ENCODE peak calls at places on chromosome 9, in ten cellular contexts. One of them, this sample, is unnamed. For H3K4me1, the result is how much of the 10 kb centered on the place peaks cover.

GRCh38 chr9:130394814-130395470 is 49.8 kb upstream of the ASS1 start:
- DNase-seq in upper lobe of right lung: no peak
- DNase-seq in heart left ventricle: no peak
- DNase-seq in CD8-positive, alpha-beta memory T cell: no peak
- DNase-seq in psoas muscle: no peak
- DNase-seq in endodermal cell: no peak
- DNase-seq in aorta: no peak
- DNase-seq in neural progenitor cell: no peak
- DNase-seq in IMR-90: no peak
- DNase-seq in pancreas: no peak
- DNase-seq in this sample: no peak

GRCh38 chr9:18190671-18191374 is 283.1 kb upstream of the ADAMTSL1 start:
- DNase-seq in upper lobe of right lung: no peak
- DNase-seq in heart left ventricle: no peak
- DNase-seq in CD8-positive, alpha-beta memory T cell: no peak
- DNase-seq in psoas muscle: no peak
- DNase-seq in endodermal cell: no peak
- DNase-seq in aorta: no peak
- DNase-seq in neural progenitor cell: no peak
- DNase-seq in IMR-90: no peak
- DNase-seq in pancreas: no peak
- DNase-seq in this sample: no peak

GRCh38 chr9:137592767-137593166 is 2.5 kb upstream of the ZMYND19 start:
- DNase-seq in upper lobe of right lung: peak
- DNase-seq in heart left ventricle: no peak
- DNase-seq in CD8-positive, alpha-beta memory T cell: no peak
- DNase-seq in psoas muscle: no peak
- DNase-seq in endodermal cell: no peak
- DNase-seq in aorta: no peak
- DNase-seq in neural progenitor cell: no peak
- DNase-seq in IMR-90: no peak
- DNase-seq in pancreas: peak
- DNase-seq in this sample: no peak

GRCh38 chr9:129121483-129121882 is 10.3 kb downstream of the PTPA start:
- DNase-seq in upper lobe of right lung: no peak
- DNase-seq in heart left ventricle: no peak
- DNase-seq in CD8-positive, alpha-beta memory T cell: no peak
- DNase-seq in psoas muscle: peak
- DNase-seq in endodermal cell: no peak
- DNase-seq in aorta: no peak
- DNase-seq in neural progenitor cell: no peak
- DNase-seq in IMR-90: peak
- DNase-seq in pancreas: no peak
- DNase-seq in this sample: no peak

GRCh38 chr9:136623016-136623848 is 39.5 kb upstream of the EGFL7 start:
- DNase-seq in upper lobe of right lung: no peak
- DNase-seq in heart left ventricle: peak
- DNase-seq in CD8-positive, alpha-beta memory T cell: no peak
- DNase-seq in psoas muscle: no peak
- DNase-seq in endodermal cell: no peak
- DNase-seq in aorta: no peak
- DNase-seq in neural progenitor cell: no peak
- DNase-seq in IMR-90: no peak
- DNase-seq in pancreas: no peak
- DNase-seq in this sample: no peak

GRCh38 chr9:77433675-77434445 is 214.3 kb downstream of the GNA14 start:
- DNase-seq in upper lobe of right lung: peak
- DNase-seq in heart left ventricle: peak
- DNase-seq in CD8-positive, alpha-beta memory T cell: peak
- DNase-seq in psoas muscle: peak
- DNase-seq in endodermal cell: peak
- DNase-seq in aorta: peak
- DNase-seq in neural progenitor cell: peak
- DNase-seq in IMR-90: peak
- DNase-seq in pancreas: peak
- DNase-seq in this sample: peak

GRCh38 chr9:13013976-13014375 is 239.2 kb downstream of the LURAP1L start:
- DNase-seq in upper lobe of right lung: no peak
- DNase-seq in heart left ventricle: no peak
- DNase-seq in CD8-positive, alpha-beta memory T cell: no peak
- DNase-seq in psoas muscle: no peak
- DNase-seq in endodermal cell: no peak
- DNase-seq in aorta: no peak
- DNase-seq in neural progenitor cell: no peak
- DNase-seq in IMR-90: peak
- DNase-seq in pancreas: no peak
- DNase-seq in this sample: no peak

GRCh38 chr9:121269030-121269887 is 1.3 kb downstream of the GSN start:
- DNase-seq in upper lobe of right lung: no peak
- DNase-seq in heart left ventricle: no peak
- DNase-seq in CD8-positive, alpha-beta memory T cell: no peak
- DNase-seq in psoas muscle: no peak
- DNase-seq in endodermal cell: peak
- DNase-seq in aorta: peak
- DNase-seq in neural progenitor cell: peak
- DNase-seq in IMR-90: no peak
- DNase-seq in pancreas: no peak
- DNase-seq in this sample: peak

GRCh38 chr9:122418016-122418415 is 47.2 kb downstream of the PTGS1 start:
- DNase-seq in upper lobe of right lung: no peak
- DNase-seq in heart left ventricle: no peak
- DNase-seq in CD8-positive, alpha-beta memory T cell: no peak
- DNase-seq in psoas muscle: no peak
- DNase-seq in endodermal cell: no peak
- DNase-seq in aorta: no peak
- DNase-seq in neural progenitor cell: no peak
- DNase-seq in IMR-90: no peak
- DNase-seq in pancreas: no peak
- DNase-seq in this sample: no peak

GRCh38 chr9:11779971-11780370 is 913.2 kb upstream of the TYRP1 start:
- DNase-seq in upper lobe of right lung: no peak
- DNase-seq in heart left ventricle: no peak
- DNase-seq in CD8-positive, alpha-beta memory T cell: no peak
- DNase-seq in psoas muscle: no peak
- DNase-seq in endodermal cell: no peak
- DNase-seq in aorta: no peak
- DNase-seq in neural progenitor cell: no peak
- DNase-seq in IMR-90: no peak
- DNase-seq in pancreas: no peak
- DNase-seq in this sample: no peak

GRCh38 chr9:130975156-130975555 is 33.8 kb upstream of the LAMC3 start:
- DNase-seq in upper lobe of right lung: no peak
- DNase-seq in heart left ventricle: no peak
- DNase-seq in CD8-positive, alpha-beta memory T cell: no peak
- DNase-seq in psoas muscle: no peak
- DNase-seq in endodermal cell: no peak
- DNase-seq in aorta: no peak
- DNase-seq in neural progenitor cell: no peak
- DNase-seq in IMR-90: no peak
- DNase-seq in pancreas: no peak
- DNase-seq in this sample: no peak

GRCh38 chr9:132487351-132487791 is 77.4 kb downstream of the CFAP77 start:
- DNase-seq in upper lobe of right lung: no peak
- DNase-seq in heart left ventricle: no peak
- DNase-seq in CD8-positive, alpha-beta memory T cell: peak
- DNase-seq in psoas muscle: no peak
- DNase-seq in endodermal cell: no peak
- DNase-seq in aorta: no peak
- DNase-seq in neural progenitor cell: no peak
- DNase-seq in IMR-90: no peak
- DNase-seq in pancreas: no peak
- DNase-seq in this sample: no peak

GRCh38 chr9:132489536-132489935 is 79.5 kb downstream of the CFAP77 start:
- DNase-seq in upper lobe of right lung: no peak
- DNase-seq in heart left ventricle: no peak
- DNase-seq in CD8-positive, alpha-beta memory T cell: no peak
- DNase-seq in psoas muscle: no peak
- DNase-seq in endodermal cell: no peak
- DNase-seq in aorta: peak
- DNase-seq in neural progenitor cell: no peak
- DNase-seq in IMR-90: no peak
- DNase-seq in pancreas: no peak
- DNase-seq in this sample: no peak

GRCh38 chr9:132488611-132489010 is 78.6 kb downstream of the CFAP77 start:
- DNase-seq in upper lobe of right lung: no peak
- DNase-seq in heart left ventricle: no peak
- DNase-seq in CD8-positive, alpha-beta memory T cell: no peak
- DNase-seq in psoas muscle: no peak
- DNase-seq in endodermal cell: no peak
- DNase-seq in aorta: peak
- DNase-seq in neural progenitor cell: no peak
- DNase-seq in IMR-90: no peak
- DNase-seq in pancreas: no peak
- DNase-seq in this sample: no peak

GRCh38 chr9:132485454-132485853 is 75.4 kb downstream of the CFAP77 start:
- DNase-seq in upper lobe of right lung: no peak
- DNase-seq in heart left ventricle: no peak
- DNase-seq in CD8-positive, alpha-beta memory T cell: no peak
- DNase-seq in psoas muscle: no peak
- DNase-seq in endodermal cell: no peak
- DNase-seq in aorta: no peak
- DNase-seq in neural progenitor cell: no peak
- DNase-seq in IMR-90: no peak
- DNase-seq in pancreas: no peak
- DNase-seq in this sample: no peak

GRCh38 chr9:132486706-132487350 is 76.8 kb downstream of the CFAP77 start:
- DNase-seq in upper lobe of right lung: no peak
- DNase-seq in heart left ventricle: no peak
- DNase-seq in CD8-positive, alpha-beta memory T cell: no peak
- DNase-seq in psoas muscle: no peak
- DNase-seq in endodermal cell: no peak
- DNase-seq in aorta: peak
- DNase-seq in neural progenitor cell: no peak
- DNase-seq in IMR-90: no peak
- DNase-seq in pancreas: no peak
- DNase-seq in this sample: no peak
- H3K27ac ChIP-seq in upper lobe of right lung: no peak
- H3K27ac ChIP-seq in heart left ventricle: no peak
- H3K27ac ChIP-seq in CD8-positive, alpha-beta memory T cell: no peak
- H3K27ac ChIP-seq in psoas muscle: no peak
- H3K27ac ChIP-seq in endodermal cell: peak
- H3K27ac ChIP-seq in aorta: no peak
- H3K27ac ChIP-seq in neural progenitor cell: no peak
- H3K27ac ChIP-seq in IMR-90: no peak
- H3K27ac ChIP-seq in pancreas: no peak
- H3K27ac ChIP-seq in this sample: no peak

GRCh38 chr9:112033237-112034215 is 136.9 kb downstream of the UGCG start:
- DNase-seq in upper lobe of right lung: no peak
- DNase-seq in heart left ventricle: no peak
- DNase-seq in CD8-positive, alpha-beta memory T cell: no peak
- DNase-seq in psoas muscle: no peak
- DNase-seq in endodermal cell: peak
- DNase-seq in aorta: no peak
- DNase-seq in neural progenitor cell: no peak
- DNase-seq in IMR-90: no peak
- DNase-seq in pancreas: no peak
- DNase-seq in this sample: no peak
- H3K4me1 ChIP-seq in upper lobe of right lung: under half
- H3K4me1 ChIP-seq in heart left ventricle: under half
- H3K4me1 ChIP-seq in CD8-positive, alpha-beta memory T cell: under half
- H3K4me1 ChIP-seq in psoas muscle: under half
- H3K4me1 ChIP-seq in endodermal cell: under half
- H3K4me1 ChIP-seq in aorta: under half
- H3K4me1 ChIP-seq in neural progenitor cell: under half
- H3K4me1 ChIP-seq in IMR-90: under half
- H3K4me1 ChIP-seq in pancreas: under half
- H3K4me1 ChIP-seq in this sample: under half

DNA sequence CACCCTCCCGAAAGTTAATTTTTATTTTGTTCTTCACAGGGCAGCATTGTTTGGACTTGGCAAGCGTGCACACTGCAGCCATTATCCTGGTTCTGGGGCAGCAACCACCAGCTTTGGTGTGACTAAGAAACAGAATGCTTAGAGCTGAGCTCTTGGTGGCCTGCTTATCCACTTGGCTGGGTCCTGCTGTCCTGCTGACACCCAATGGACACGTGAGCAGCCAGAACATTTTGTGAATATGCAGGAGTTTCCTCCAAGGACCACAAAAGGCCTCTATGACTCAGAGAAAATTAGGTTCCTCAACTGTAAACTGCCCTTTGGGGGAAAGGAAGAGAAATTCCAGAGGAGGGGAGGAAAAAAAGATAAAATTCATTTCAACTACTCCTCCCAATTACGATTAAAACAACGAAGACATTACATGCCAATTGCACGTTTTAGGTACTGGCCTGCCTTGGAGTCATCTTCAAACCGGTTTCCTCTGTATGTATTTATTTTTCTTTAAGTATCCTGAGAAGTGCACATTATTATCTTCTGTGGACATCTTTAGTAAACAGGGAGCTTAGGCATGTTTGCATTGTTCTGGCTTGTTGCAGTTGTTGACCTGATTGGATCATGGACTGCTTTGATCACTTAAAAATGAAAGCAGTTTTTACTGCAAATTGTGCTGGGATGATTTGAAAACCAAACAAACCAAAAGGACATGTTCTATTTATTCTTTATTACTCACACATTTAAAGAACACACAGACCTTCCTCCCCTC is 82.3 kb upstream of the TLE4 start:
- DNase-seq in upper lobe of right lung: no peak
- DNase-seq in heart left ventricle: no peak
- DNase-seq in CD8-positive, alpha-beta memory T cell: no peak
- DNase-seq in psoas muscle: no peak
- DNase-seq in endodermal cell: no peak
- DNase-seq in aorta: no peak
- DNase-seq in neural progenitor cell: peak
- DNase-seq in IMR-90: peak
- DNase-seq in pancreas: peak
- DNase-seq in this sample: no peak
- H3K27ac ChIP-seq in upper lobe of right lung: no peak
- H3K27ac ChIP-seq in heart left ventricle: no peak
- H3K27ac ChIP-seq in CD8-positive, alpha-beta memory T cell: no peak
- H3K27ac ChIP-seq in psoas muscle: no peak
- H3K27ac ChIP-seq in endodermal cell: no peak
- H3K27ac ChIP-seq in aorta: no peak
- H3K27ac ChIP-seq in neural progenitor cell: no peak
- H3K27ac ChIP-seq in IMR-90: peak
- H3K27ac ChIP-seq in pancreas: no peak
- H3K27ac ChIP-seq in this sample: no peak

DNA sequence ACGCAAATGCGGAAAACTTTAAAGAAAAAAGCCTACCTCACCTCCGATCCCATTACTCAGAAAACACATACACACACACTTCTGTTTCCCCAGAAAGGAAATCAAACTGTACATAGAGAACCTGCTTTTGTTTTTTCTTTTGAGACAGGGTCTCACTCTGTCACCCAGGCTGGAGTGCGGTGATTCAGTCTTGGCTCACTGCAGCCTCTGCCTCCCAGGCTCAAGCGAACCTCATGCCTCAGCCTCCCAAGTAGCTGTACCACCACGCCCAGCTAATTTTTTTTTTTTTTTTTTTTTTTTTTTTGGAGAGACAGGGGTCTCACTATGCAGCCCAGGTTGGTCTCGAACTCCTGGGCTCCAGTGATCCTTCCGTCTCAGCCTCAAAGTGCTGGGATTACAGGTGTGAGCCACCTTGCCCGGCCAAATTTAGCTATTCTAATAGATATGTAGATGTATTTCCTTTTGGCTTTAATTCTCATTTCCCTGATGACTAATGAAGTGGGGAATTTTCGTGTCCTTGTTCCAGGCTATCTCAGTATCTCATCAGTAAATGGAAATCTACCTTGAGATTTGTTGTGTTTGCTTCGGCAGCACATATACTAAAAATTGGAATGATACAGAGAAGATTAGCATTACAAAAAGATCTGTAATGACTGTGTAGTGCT is 25.7 kb upstream of the EEIG1 start:
- DNase-seq in upper lobe of right lung: no peak
- DNase-seq in heart left ventricle: no peak
- DNase-seq in CD8-positive, alpha-beta memory T cell: no peak
- DNase-seq in psoas muscle: no peak
- DNase-seq in endodermal cell: no peak
- DNase-seq in aorta: no peak
- DNase-seq in neural progenitor cell: no peak
- DNase-seq in IMR-90: peak
- DNase-seq in pancreas: no peak
- DNase-seq in this sample: no peak
- H3K4me1 ChIP-seq in upper lobe of right lung: under half
- H3K4me1 ChIP-seq in heart left ventricle: under half
- H3K4me1 ChIP-seq in CD8-positive, alpha-beta memory T cell: half or more
- H3K4me1 ChIP-seq in psoas muscle: under half
- H3K4me1 ChIP-seq in endodermal cell: under half
- H3K4me1 ChIP-seq in aorta: under half
- H3K4me1 ChIP-seq in neural progenitor cell: under half
- H3K4me1 ChIP-seq in IMR-90: under half
- H3K4me1 ChIP-seq in pancreas: under half
- H3K4me1 ChIP-seq in this sample: under half